ENCODE peak calls at places on chromosomes 3 and 15, in seven cellular contexts. D, L, M, G, B, I and T are unnamed samples.
A peak's percentile ranks its signal among the peaks of the same experiment; 100 is the strongest.

GRCh38 chr3:151538706-151539403 is 78.0 kb upstream of the IGSF10 start:
- DNase-seq in D (peak; percentile 39), L (no peak), M (no peak), G (peak; percentile 35), B (peak; percentile 62), I (peak; percentile 27), T (no peak)

GRCh38 chr3:185215873-185216586 is 37.8 kb downstream of the EHHADH start:
- DNase-seq in D (peak; percentile 60), L (no peak), M (no peak), G (peak; percentile 45), B (peak; percentile 22), I (peak; percentile 10), T (no peak)

GRCh38 chr15:29538110-29538509 is 268.5 kb upstream of the NSMCE3 start:
- DNase-seq in D (no peak), L (no peak), M (no peak), G (peak; percentile 3), B (no peak), I (no peak), T (no peak)

GRCh38 chr3:191774485-191774884 is 313.5 kb downstream of the PYDC2 start:
- DNase-seq in D (peak; percentile 96), L (no peak), M (no peak), G (peak; percentile 41), B (peak; percentile 93), I (peak; percentile 87), T (no peak)

GRCh38 chr3:134357914-134358811 is 16.1 kb downstream of the AMOTL2 start:
- DNase-seq in D (peak; percentile 97), L (no peak), M (peak; percentile 42), G (peak; percentile 98), B (peak; percentile 96), I (peak; percentile 98), T (no peak)

GRCh38 chr15:53197426-53197839 is 407.3 kb upstream of the ONECUT1 start:
- DNase-seq in D (peak; percentile 19), L (no peak), M (peak; percentile 52), G (peak; percentile 44), B (peak; percentile 50), I (peak; percentile 3), T (no peak)

GRCh38 chr15:61530769-61531168 is 301.7 kb upstream of the RORA start:
- DNase-seq in D (no peak), L (no peak), M (no peak), G (no peak), B (peak; percentile 54), I (no peak), T (no peak)

GRCh38 chr15:80132382-80132781 is 20.4 kb upstream of the FAH start:
- DNase-seq in D (no peak), L (no peak), M (no peak), G (no peak), B (no peak), I (no peak), T (no peak)

GRCh38 chr3:195823998-195824397 is 12.3 kb upstream of the MUC4 start:
- DNase-seq in D (no peak), L (no peak), M (no peak), G (no peak), B (peak; percentile 38), I (peak; percentile 35), T (no peak)

GRCh38 chr3:76505202-76505875 is 534.6 kb upstream of the ROBO2 start:
- DNase-seq in D (no peak), L (no peak), M (no peak), G (no peak), B (no peak), I (peak; percentile 2), T (no peak)

GRCh38 chr3:165159760-165160421 is 36.3 kb downstream of the SLITRK3 start:
- DNase-seq in D (no peak), L (no peak), M (no peak), G (no peak), B (no peak), I (no peak), T (no peak)

GRCh38 chr3:175940243-175940642 is 1081.1 kb downstream of the NAALADL2 start:
- DNase-seq in D (peak; percentile 15), L (no peak), M (no peak), G (no peak), B (no peak), I (peak; percentile 53), T (no peak)

GRCh38 chr3:175941352-175941751 is 1082.2 kb downstream of the NAALADL2 start:
- DNase-seq in D (no peak), L (no peak), M (no peak), G (peak; percentile 6), B (peak; percentile 20), I (no peak), T (no peak)

GRCh38 chr3:175940881-175941280 is 1081.7 kb downstream of the NAALADL2 start:
- DNase-seq in D (no peak), L (no peak), M (no peak), G (no peak), B (no peak), I (no peak), T (no peak)
- TF ChIP-seq CTCF in D (no peak), L (peak; percentile 23), M (no peak), G (no peak), B (no peak), I (no peak), T (no peak)

DNA sequence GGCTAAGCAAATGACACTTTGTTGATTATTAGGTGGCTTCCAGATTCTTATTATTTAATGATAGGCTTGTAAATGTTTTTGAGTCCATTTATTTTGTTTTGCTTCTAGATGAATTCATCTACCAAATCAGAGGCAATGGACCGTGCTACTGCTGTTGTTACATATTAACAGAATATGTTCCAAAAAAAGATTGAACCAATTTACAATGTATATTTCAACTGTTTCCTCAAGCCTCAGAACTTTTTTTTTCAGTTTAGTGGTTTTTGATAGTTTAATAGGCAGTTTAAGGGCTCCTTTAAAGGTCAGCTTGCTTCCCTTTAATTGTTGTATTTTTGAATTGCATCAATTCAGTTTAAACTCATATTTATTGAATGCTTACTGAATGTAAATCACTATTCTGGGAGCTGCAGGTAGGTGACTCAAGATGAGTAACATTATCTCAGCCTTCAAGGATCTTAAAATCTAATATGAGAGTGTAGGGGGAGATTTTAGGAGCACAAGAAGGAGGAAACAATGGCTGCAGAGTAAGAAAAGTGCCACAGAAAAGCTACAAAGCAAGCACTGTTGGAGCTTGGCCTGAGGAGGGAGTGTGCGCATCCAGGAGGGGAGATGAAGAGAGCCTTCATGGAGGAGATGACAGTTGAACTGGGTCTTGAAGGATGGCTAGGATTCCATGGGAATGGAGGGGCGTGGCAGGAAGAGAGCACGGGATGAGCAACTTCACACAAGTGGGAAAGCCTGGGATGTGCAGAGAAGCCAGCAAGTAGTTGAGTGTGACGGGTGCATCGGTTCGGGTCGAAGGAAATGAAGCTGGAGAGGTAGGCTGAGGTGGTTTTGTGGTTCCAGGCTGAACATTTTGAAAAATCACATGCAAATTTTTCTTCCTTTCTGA is 14.7 kb downstream of the MAP2K1 start:
- DNase-seq in D (no peak), L (no peak), M (no peak), G (no peak), B (peak; percentile 25), I (peak; percentile 31), T (no peak)
- TF ChIP-seq CTCF in D (no peak), L (no peak), M (no peak), G (no peak), B (peak; percentile 4), I (no peak), T (no peak)

GRCh38 chr3:52227766-52228165 is 2.3 kb upstream of the TLR9 start:
- DNase-seq in D (no peak), L (no peak), M (no peak), G (no peak), B (no peak), I (no peak), T (no peak)

GRCh38 chr3:52225452-52226228 is at the start of gene TLR9:
- DNase-seq in D (no peak), L (no peak), M (peak; percentile 58), G (no peak), B (no peak), I (no peak), T (peak; percentile 77)

GRCh38 chr3:52226229-52226817 is 878 bp upstream of the TLR9 start:
- DNase-seq in D (no peak), L (no peak), M (no peak), G (no peak), B (no peak), I (no peak), T (no peak)

GRCh38 chr3:52228266-52228665 is 2.8 kb upstream of the TLR9 start:
- DNase-seq in D (no peak), L (no peak), M (no peak), G (no peak), B (no peak), I (no peak), T (no peak)

DNA sequence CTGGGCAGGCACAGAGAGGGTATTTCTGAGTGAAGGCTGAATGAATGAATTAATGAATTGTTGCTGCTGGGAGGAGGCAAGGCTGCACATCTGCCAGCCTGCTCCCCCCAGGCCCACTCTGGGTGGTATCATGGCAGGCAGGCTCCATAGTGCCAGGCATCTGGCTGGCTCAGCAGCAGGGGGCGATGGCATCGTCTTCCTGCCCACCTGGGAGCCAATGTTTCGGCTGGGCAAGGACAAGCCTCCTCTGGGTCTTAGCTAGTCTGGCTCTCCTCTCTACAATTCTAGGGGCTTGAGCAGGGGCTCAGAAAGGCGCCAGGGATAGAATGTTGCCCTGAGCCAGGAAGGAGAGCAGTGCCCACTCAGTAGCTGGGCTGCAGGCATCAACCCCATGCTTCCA is 1.7 kb upstream of the TLR9 start:
- DNase-seq in D (no peak), L (no peak), M (no peak), G (no peak), B (no peak), I (no peak), T (no peak)
- TF ChIP-seq CTCF in D (no peak), L (no peak), M (no peak), G (no peak), B (peak; percentile 6), I (no peak), T (no peak)

DNA sequence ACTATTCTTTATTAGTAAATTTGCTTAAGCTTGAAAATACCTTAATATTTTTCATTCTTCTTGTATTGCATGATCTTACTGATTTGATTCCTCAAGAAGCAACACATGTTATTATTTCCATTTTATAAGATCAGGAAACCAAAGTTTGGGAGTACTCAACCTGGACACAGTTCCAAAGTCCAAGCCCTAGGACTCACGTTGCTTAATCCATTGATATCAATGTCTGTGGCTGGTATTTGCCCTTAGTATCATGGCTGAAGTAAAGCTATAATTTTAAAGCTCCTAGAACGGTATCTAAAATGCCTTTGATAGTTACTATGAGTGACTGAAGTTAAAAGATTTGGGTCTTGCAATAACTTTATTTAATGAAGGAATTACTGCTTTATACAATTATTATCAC is 1045.3 kb downstream of the TUSC7 start:
- DNase-seq in D (no peak), L (no peak), M (no peak), G (no peak), B (no peak), I (no peak), T (no peak)
- TF ChIP-seq CTCF in D (no peak), L (no peak), M (no peak), G (no peak), B (no peak), I (no peak), T (no peak)

DNA sequence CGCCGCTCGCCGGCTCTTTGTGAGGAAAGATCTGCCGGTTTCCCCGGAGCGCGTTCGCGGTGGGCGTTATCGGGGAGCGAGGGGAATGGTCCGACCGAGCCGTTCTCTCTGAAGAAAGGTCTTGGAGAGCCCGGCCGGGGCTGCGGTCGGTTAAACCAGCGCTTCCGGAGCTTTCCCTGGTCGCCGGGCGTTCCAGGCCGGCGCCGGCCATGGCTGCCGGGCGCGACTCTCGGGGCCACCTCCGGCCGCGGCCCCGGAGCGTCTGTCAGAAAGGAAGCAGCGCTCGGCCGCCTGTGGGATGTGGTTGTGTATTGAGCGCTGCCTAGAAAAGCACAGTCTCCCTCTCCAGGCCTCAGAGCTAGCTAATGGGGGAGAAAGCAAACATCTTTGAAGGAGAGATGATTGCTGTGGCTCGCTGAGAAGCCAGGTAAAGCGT is 731 bp downstream of the FYTTD1 start:
- DNase-seq in D (peak; percentile 72), L (no peak), M (peak; percentile 83), G (peak; percentile 65), B (peak; percentile 63), I (peak; percentile 55), T (peak; percentile 61)
- TF ChIP-seq CTCF in D (no peak), L (peak; percentile 17), M (no peak), G (peak; percentile 39), B (no peak), I (no peak), T (no peak)